ENCODE peak calls at places on chromosomes 7 and 10, in four cellular contexts. I, C, Q and M are unnamed samples.

GRCh38 chr7:106536079-106536478 is 124.9 kb downstream of the CCDC71L start:
- DNase-seq in I (no peak), C (no peak), Q (no peak), M (no peak)

GRCh38 chr10:80196270-80196949 is 8.9 kb downstream of the ANXA11 start:
- DNase-seq in I (peak; percentile 98), C (peak; percentile 42), Q (peak; percentile 63), M (no peak)

GRCh38 chr7:43113622-43114450 is 1.4 kb downstream of the HECW1 start:
- DNase-seq in I (no peak), C (no peak), Q (peak; percentile 68), M (peak; percentile 5)

GRCh38 chr7:69342154-69342884 is 256.0 kb upstream of the AUTS2 start:
- DNase-seq in I (no peak), C (no peak), Q (no peak), M (no peak)

GRCh38 chr10:106498675-106499074 is 665.8 kb downstream of the SORCS1 start:
- DNase-seq in I (no peak), C (no peak), Q (no peak), M (no peak)

GRCh38 chr10:112080284-112080683 is 103.3 kb downstream of the GPAM start:
- DNase-seq in I (no peak), C (no peak), Q (no peak), M (no peak)

GRCh38 chr7:151699920-151700319 is 177.0 kb downstream of the PRKAG2 start:
- DNase-seq in I (no peak), C (no peak), Q (no peak), M (no peak)

GRCh38 chr10:24858244-24858907 is 94.0 kb downstream of the PRTFDC1 start:
- DNase-seq in I (no peak), C (peak; percentile 42), Q (no peak), M (peak; percentile 92)

GRCh38 chr7:44286618-44287487 is 38.5 kb downstream of the CAMK2B start:
- DNase-seq in I (no peak), C (no peak), Q (no peak), M (no peak)